ENCODE peak calls at places on chromosomes 12 and 14, in four cellular contexts. Z, A, D and J are unnamed samples.

GRCh38 chr12:49954863-49955830 is 4.6 kb downstream of the AQP2 start:
- DNase-seq in Z (no peak), A (no peak), D (no peak), J (no peak)

GRCh38 chr12:18461738-18462137 is 200.4 kb downstream of the PIK3C2G start:
- DNase-seq in Z (no peak), A (no peak), D (no peak), J (no peak)

GRCh38 chr12:114670257-114670955 is 13.6 kb downstream of the TBX3 start:
- DNase-seq in Z (no peak), A (no peak), D (no peak), J (no peak)

GRCh38 chr14:100476012-100476822 is 111.0 kb downstream of the BEGAIN start:
- DNase-seq in Z (no peak), A (peak; percentile 91), D (no peak), J (no peak)

GRCh38 chr14:82855912-82856381 is 1322.3 kb upstream of the SEL1L start:
- DNase-seq in Z (no peak), A (no peak), D (no peak), J (peak; percentile 40)

GRCh38 chr14:81388236-81388801 is 11.8 kb downstream of the STON2 start:
- DNase-seq in Z (no peak), A (no peak), D (no peak), J (no peak)

GRCh38 chr12:62259311-62259992 is 752 bp upstream of the USP15 start:
- DNase-seq in Z (no peak), A (peak; percentile 21), D (no peak), J (peak; percentile 46)

GRCh38 chr12:105970885-105971284 is 167.9 kb downstream of the NUAK1 start:
- DNase-seq in Z (no peak), A (no peak), D (no peak), J (no peak)

GRCh38 chr12:132352896-132353800 is 23.8 kb upstream of the GALNT9 start:
- DNase-seq in Z (no peak), A (no peak), D (no peak), J (peak; percentile 45)

GRCh38 chr14:90193925-90194324 is 62.4 kb upstream of the PSMC1 start:
- DNase-seq in Z (peak; percentile 71), A (peak; percentile 23), D (peak; percentile 16), J (peak; percentile 41)

GRCh38 chr14:70013269-70013873 is 134.2 kb downstream of the SMOC1 start:
- DNase-seq in Z (peak; percentile 83), A (peak; percentile 41), D (peak; percentile 56), J (peak; percentile 45)

GRCh38 chr12:18296909-18297280 is 35.6 kb downstream of the PIK3C2G start:
- DNase-seq in Z (no peak), A (no peak), D (no peak), J (no peak)

GRCh38 chr14:99733551-99734405 is 49.7 kb downstream of the CYP46A1 start:
- DNase-seq in Z (peak; percentile 10), A (no peak), D (no peak), J (no peak)

GRCh38 chr14:62209287-62209899 is 447.2 kb downstream of the SNAPC1 start:
- DNase-seq in Z (no peak), A (no peak), D (no peak), J (no peak)

GRCh38 chr14:76968621-76969063 is 59.9 kb downstream of the IRF2BPL start:
- DNase-seq in Z (peak; percentile 61), A (no peak), D (no peak), J (no peak)

GRCh38 chr12:129550353-129550752 is 353.5 kb downstream of the TMEM132D start:
- DNase-seq in Z (no peak), A (no peak), D (no peak), J (no peak)

GRCh38 chr12:3704512-3705348 is 48.2 kb downstream of the CRACR2A start:
- DNase-seq in Z (no peak), A (no peak), D (no peak), J (peak; percentile 19)

GRCh38 chr14:104600141-104600643 is 4.4 kb downstream of the TMEM179 start:
- DNase-seq in Z (no peak), A (peak; percentile 55), D (no peak), J (peak; percentile 25)

GRCh38 chr12:12403264-12404248 is 46.7 kb downstream of the BORCS5 start:
- DNase-seq in Z (no peak), A (peak; percentile 88), D (no peak), J (peak; percentile 45)

GRCh38 chr14:105433161-105433605 is 13.6 kb downstream of the MTA1 start:
- DNase-seq in Z (no peak), A (no peak), D (no peak), J (no peak)

GRCh38 chr12:117053597-117054201 is 45.5 kb downstream of the TESC start:
- DNase-seq in Z (no peak), A (no peak), D (no peak), J (no peak)

GRCh38 chr14:44833376-44833775 is 128.4 kb downstream of the KLHL28 start:
- DNase-seq in Z (no peak), A (peak; percentile 41), D (no peak), J (no peak)

GRCh38 chr12:4987076-4987775 is 56.5 kb upstream of the KCNA5 start:
- DNase-seq in Z (no peak), A (no peak), D (no peak), J (no peak)

DNA sequence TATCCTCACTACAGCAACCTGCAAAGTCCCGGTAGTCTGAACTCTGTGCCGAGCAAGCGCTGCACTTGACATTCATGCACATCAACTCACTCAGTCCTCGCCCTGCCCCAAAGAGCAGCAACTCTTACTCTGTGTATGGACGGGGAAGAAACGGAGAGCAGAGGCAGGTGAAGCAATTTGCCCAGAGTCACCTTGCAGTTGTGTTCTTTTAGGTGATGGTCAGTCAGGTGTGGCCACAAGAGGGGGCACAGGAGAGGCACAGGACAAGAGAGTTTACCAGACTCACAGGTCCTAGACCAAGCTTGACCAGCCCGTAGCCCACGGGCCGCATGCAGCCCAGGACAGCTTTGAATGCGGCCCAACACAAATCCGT is 39.1 kb downstream of the TSPAN11 start:
- DNase-seq in Z (peak; percentile 60), A (peak; percentile 41), D (no peak), J (no peak)
- TF ChIP-seq MAX in Z (no peak), A (no peak), D (no peak), J (no peak)

DNA sequence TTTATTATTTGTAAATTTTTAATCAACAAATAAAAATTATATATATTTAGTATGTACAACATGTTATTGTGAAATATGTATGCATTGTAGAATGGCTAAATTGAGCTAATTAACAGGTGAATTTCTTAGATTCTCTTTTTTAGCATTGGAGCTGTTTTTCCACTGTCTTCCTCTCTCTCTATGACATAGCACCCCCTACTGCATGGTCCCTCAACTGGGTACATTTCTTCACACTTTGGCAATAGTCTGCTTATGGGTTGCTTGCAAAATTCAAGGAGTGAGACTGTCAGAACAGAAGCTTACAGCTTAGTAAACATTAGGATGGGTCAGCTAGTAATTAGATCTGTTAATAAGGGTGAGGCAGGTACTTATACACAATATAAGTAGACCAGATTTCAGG is 658.5 kb upstream of the MGAT4C start:
- DNase-seq in Z (peak; percentile 22), A (peak; percentile 56), D (no peak), J (peak; percentile 48)
- TF ChIP-seq MAX in Z (no peak), A (no peak), D (no peak), J (no peak)

DNA sequence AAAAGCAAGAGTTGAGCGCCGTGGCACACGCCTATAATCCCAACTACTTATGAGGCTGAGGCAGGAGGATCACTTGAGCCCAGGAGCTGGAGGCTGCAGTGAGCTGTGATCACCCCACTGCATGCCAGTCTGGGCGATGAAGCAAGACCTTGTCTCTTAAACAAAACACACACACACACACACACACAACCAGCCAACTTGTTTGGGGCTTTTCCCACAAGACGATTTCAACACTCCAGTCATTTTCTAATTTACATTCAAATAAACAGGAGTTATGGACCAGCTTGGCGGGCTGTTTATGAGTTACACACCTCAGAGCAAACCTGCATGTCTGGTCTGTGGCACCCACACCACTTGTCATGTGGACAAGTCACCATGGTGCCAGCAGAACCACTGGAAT is 6.7 kb downstream of the GLTP start:
- DNase-seq in Z (no peak), A (no peak), D (no peak), J (peak; percentile 34)
- TF ChIP-seq MAX in Z (no peak), A (no peak), D (no peak), J (no peak)

GRCh38 chr14:52023518-52023917 is 34.2 kb downstream of the RTRAF start:
- DNase-seq in Z (no peak), A (no peak), D (no peak), J (no peak)

GRCh38 chr14:52020866-52021717 is 31.7 kb downstream of the RTRAF start:
- DNase-seq in Z (no peak), A (no peak), D (peak; percentile 9), J (no peak)

GRCh38 chr14:52018970-52019369 is 29.6 kb downstream of the RTRAF start:
- DNase-seq in Z (no peak), A (no peak), D (no peak), J (no peak)

GRCh38 chr14:52020315-52020714 is 31.0 kb downstream of the RTRAF start:
- DNase-seq in Z (no peak), A (no peak), D (no peak), J (no peak)

GRCh38 chr14:52021971-52022600 is 32.7 kb downstream of the RTRAF start:
- DNase-seq in Z (no peak), A (no peak), D (no peak), J (no peak)
- TF ChIP-seq MAX in Z (no peak), A (no peak), D (no peak), J (no peak)

DNA sequence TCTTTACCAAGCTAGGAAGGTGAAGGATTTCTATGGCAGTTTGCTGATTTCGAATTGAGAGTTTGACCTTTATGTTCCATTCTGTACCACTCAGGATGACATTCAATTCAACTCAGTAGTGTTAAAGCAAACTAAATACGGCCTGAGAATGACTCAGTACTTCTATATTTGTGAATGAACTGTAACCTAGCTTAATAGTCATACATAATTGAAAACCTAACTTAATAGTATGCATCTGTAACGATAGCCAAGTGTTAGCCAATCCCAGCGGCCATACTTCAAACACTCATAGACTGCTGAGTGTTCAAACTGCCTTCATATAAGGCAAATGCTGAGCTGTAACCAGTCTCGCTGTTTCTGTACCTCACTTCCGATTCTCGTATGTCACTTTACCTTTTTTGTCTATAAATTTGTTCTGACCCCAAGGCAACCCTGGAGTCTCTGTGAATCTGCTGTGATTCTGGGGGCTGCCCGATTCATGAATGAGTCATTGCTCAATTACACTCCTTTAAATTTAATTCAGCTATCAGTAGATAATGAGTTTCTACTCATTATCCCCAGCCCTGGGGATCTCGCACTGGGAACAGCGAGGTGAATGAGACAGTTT is 98.5 kb upstream of the SLC24A4 start:
- DNase-seq in Z (no peak), A (peak; percentile 29), D (no peak), J (peak; percentile 13)
- TF ChIP-seq MAX in Z (no peak), A (no peak), D (no peak), J (no peak)

DNA sequence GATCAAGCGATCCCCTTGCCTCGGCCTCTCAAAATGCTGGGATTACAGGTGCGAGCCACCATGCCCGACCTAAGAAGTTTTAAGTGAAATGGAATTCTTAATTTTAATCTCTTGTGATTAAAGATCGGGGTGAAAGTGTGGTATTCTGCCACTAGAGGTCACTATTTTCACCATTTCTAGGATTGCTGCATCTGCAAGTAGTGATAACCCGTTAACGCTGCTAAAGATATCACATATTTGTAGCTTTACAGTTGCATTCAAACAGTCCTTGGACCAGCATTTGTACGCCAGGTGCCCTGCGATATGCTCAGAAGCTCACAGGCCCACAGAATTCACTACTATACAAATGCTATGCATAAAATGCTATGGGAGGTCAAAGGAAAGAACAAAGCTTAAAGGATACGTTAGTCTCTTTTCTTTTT is 19.3 kb downstream of the CCDC62 start:
- DNase-seq in Z (no peak), A (peak; percentile 73), D (peak; percentile 70), J (peak; percentile 80)
- TF ChIP-seq MAX in Z (no peak), A (no peak), D (no peak), J (no peak)

GRCh38 chr12:8860165-8860961 is 37.9 kb downstream of the A2ML1 start:
- DNase-seq in Z (peak; percentile 64), A (peak; percentile 69), D (peak; percentile 37), J (peak; percentile 55)
- TF ChIP-seq MAX in Z (no peak), A (no peak), D (no peak), J (peak; percentile 28)